ENCODE peak calls at places on chromosomes 13 and 19, in nine cellular contexts. D is mucosa of descending colon; N is suprapubic skin; H is cardiac muscle cell; F is naive thymus-derived CD4-positive, alpha-beta T cell; J is heart left ventricle; W is PC-3; A is Karpas-422; T is A549. O is an unnamed sample. For H3K4me1, the result is how much of the 10 kb centered on the place peaks cover.

GRCh38 chr19:41564515-41565383 is 11.2 kb upstream of the CEACAM21 start:
- DNase-seq in T (no peak), W (no peak), D (no peak), A (no peak), H (no peak), F (no peak), J (no peak), N (no peak), O (no peak)

GRCh38 chr13:99086869-99087129 is 108.9 kb upstream of the DOCK9 start:
- DNase-seq in W (no peak), N (no peak), A (no peak), J (no peak), F (peak), T (peak), H (no peak), D (peak), O (no peak)

GRCh38 chr19:17772172-17772571 is 20.9 kb downstream of the FCHO1 start:
- DNase-seq in D (no peak), F (no peak), T (no peak), H (peak), A (peak), J (no peak), W (peak), N (no peak), O (no peak)

GRCh38 chr19:52527134-52527953 is at the start of gene ZNF808:
- DNase-seq in D (peak), N (peak), T (peak), J (peak), F (peak), H (peak), A (peak), W (peak), O (peak)

GRCh38 chr13:101579291-101579802 is 126.9 kb downstream of the ITGBL1 start:
- DNase-seq in F (no peak), A (no peak), W (peak), D (no peak), N (no peak), H (peak), T (no peak), J (no peak), O (no peak)

GRCh38 chr13:26619321-26619720 is 61.8 kb downstream of the WASF3 start:
- DNase-seq in D (no peak), N (no peak), A (no peak), F (no peak), H (peak), J (no peak), T (no peak), W (peak), O (no peak)

GRCh38 chr19:17376935-17377600 is at the start of gene PLVAP:
- DNase-seq in J (peak), T (no peak), D (no peak), A (no peak), F (no peak), N (no peak), H (no peak), W (no peak), O (no peak)

GRCh38 chr19:58368561-58369360 is 6.2 kb upstream of the ZNF497 start:
- DNase-seq in N (no peak), W (no peak), J (no peak), T (no peak), H (no peak), F (no peak), A (no peak), D (no peak), O (no peak)

GRCh38 chr13:70171151-70171550 is 62.9 kb upstream of the KLHL1 start:
- DNase-seq in N (no peak), H (no peak), W (peak), F (no peak), T (no peak), D (no peak), A (no peak), J (no peak), O (no peak)

GRCh38 chr19:14479985-14480694 is 5.0 kb upstream of the PTGER1 start:
- DNase-seq in W (peak), A (peak), H (peak), D (peak), T (peak), F (peak), N (no peak), J (no peak), O (no peak)

GRCh38 chr13:37914781-37915391 is 45.3 kb upstream of the TRPC4 start:
- DNase-seq in D (no peak), N (no peak), W (no peak), F (no peak), T (no peak), H (no peak), A (no peak), J (no peak), O (no peak)

DNA sequence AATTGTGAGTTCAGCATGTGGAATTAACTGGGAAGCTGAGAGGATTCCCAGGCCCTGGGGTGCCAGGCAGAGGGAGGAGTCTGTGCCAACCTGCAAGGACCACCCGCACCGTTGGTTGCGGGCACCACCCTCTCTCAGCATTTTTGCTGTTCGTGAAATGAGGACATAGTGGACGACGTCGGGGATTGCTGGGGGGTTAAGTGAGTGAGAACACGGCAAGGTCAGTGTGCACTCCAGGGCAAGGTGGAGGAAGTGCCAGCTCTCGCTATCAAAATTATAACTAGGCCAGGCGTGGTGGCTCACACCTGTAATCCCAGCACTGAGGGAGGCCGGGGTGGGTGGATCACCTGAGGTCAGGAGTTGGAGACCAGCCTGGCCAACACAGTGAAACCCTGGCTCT is 2.2 kb downstream of the FXYD3 start:
- DNase-seq in H (no peak), D (peak), A (no peak), F (no peak), T (no peak), N (no peak), J (no peak), W (no peak), O (no peak)
- H3K4me3 ChIP-seq in H (no peak), D (no peak), A (no peak), F (no peak), T (no peak), N (peak), J (no peak), W (no peak), O (no peak)

DNA sequence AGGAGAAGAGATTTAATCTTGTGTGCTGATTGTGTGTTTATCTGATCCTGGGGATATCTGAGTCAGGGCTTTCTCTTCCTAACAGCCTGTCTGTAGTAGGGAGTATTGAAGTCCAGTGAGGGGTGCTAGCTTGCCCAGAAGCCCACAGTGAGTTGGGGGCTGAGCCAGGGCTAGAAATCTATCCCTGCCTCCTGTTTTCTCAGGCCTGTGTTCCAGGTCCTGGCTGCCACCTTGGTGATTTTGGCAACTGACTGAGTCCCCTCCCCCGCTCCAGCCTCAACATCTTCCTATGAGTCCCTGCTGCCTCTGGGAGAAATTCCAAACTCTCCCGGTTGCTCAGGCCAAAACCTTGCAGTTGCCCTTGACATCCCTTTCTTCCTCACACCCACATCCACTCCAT is 7.7 kb upstream of the NOVA2 start:
- DNase-seq in F (no peak), D (no peak), J (no peak), H (peak), N (no peak), W (no peak), A (no peak), T (no peak), O (no peak)
- H3K4me1 ChIP-seq in F (under half), D (under half), J (under half), H (under half), N (under half), W (under half), A (under half), T (under half), O (under half)

GRCh38 chr13:111165189-111165588 is 50.1 kb downstream of the ARHGEF7 start:
- DNase-seq in T (no peak), A (no peak), F (no peak), H (no peak), J (no peak), W (no peak), D (no peak), N (no peak), O (no peak)
- H3K4me3 ChIP-seq in T (no peak), A (peak), F (no peak), H (no peak), J (no peak), W (no peak), D (no peak), N (no peak), O (no peak)

DNA sequence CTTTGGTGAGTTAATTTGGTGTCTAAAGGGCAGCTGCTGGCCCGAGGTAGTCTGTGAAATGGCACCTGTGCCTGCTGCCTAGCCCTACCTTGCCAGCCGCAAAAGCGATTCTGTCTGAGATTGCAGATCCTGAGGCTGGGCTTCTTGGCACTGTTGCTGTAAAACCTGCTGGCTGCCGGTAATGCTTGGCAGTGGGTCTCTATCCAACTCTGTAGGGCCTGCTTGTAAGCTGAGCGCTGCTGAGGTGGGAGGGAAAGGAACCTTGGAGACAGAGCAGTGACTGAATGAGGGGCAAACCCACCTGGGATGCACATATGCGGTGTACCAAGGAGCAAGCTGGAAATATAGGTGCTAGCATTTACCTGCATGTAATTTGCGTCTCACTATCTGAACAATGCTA is 11.7 kb downstream of the LCP1 start:
- DNase-seq in W (no peak), N (no peak), H (no peak), J (no peak), F (no peak), D (no peak), T (no peak), A (no peak), O (no peak)
- H3K4me1 ChIP-seq in W (under half), N (under half), H (under half), J (under half), F (half or more), D (under half), T (under half), A (half or more), O (under half)